ENCODE peak calls at places on chromosomes 3 and 15, in nine cellular contexts. P is skeletal muscle cell, C is BE2C, V is fibroblast of the aortic adventitia, M is neural progenitor cell, O is fibroblast of pulmonary artery, E is adrenal gland, W is AG10803, G is right atrium auricular region. D is an unnamed sample.

GRCh38 chr3:4355401-4356224 is 52.4 kb downstream of the SETMAR start:
- DNase-seq in P (no peak), E (peak), V (no peak), M (peak), C (peak), G (no peak), W (no peak), O (no peak), D (peak)

GRCh38 chr3:196208942-196209695 is 2.1 kb downstream of the ZDHHC19 start:
- DNase-seq in O (no peak), G (no peak), W (no peak), V (no peak), E (no peak), P (no peak), C (no peak), M (no peak), D (no peak)

GRCh38 chr3:3027976-3028567 is 82.1 kb downstream of the IL5RA start:
- DNase-seq in M (no peak), P (no peak), C (no peak), W (no peak), V (no peak), O (no peak), E (no peak), G (no peak), D (peak)

GRCh38 chr3:102810937-102811336 is 376.1 kb downstream of the ZPLD1 start:
- DNase-seq in O (no peak), C (no peak), G (no peak), W (no peak), P (no peak), M (no peak), V (no peak), E (no peak), D (no peak)

GRCh38 chr3:195102609-195103467 is 168.1 kb downstream of the XXYLT1 start:
- DNase-seq in C (no peak), M (no peak), V (peak), P (peak), E (peak), O (peak), W (peak), G (no peak), D (no peak)

GRCh38 chr15:39583586-39584265 is 2.8 kb downstream of the THBS1 start:
- DNase-seq in P (no peak), G (no peak), M (peak), W (peak), V (peak), O (peak), E (no peak), C (peak), D (peak)

GRCh38 chr15:95417761-95418160 is 912.7 kb upstream of the NR2F2 start:
- DNase-seq in O (no peak), P (no peak), G (no peak), M (no peak), E (no peak), V (peak), C (no peak), W (no peak), D (no peak)

GRCh38 chr3:161371441-161372320 is at the start of gene SPTSSB:
- DNase-seq in P (no peak), M (peak), W (peak), V (no peak), O (no peak), E (no peak), G (no peak), C (peak), D (no peak)

GRCh38 chr3:1195922-1196321 is 103.1 kb downstream of the CNTN6 start:
- DNase-seq in O (peak), M (no peak), G (no peak), C (no peak), W (peak), V (peak), P (peak), E (peak), D (no peak)

GRCh38 chr3:112000971-112001370 is 2.2 kb downstream of the TAGLN3 start:
- DNase-seq in O (no peak), C (no peak), E (no peak), V (no peak), M (no peak), G (no peak), W (no peak), P (no peak), D (no peak)

GRCh38 chr15:64162869-64163661 is at the start of gene PPIB:
- DNase-seq in P (peak), E (peak), O (peak), M (peak), V (peak), W (peak), G (peak), C (peak), D (peak)

GRCh38 chr3:2992534-2992933 is 117.6 kb downstream of the IL5RA start:
- DNase-seq in E (no peak), V (no peak), M (no peak), P (no peak), G (no peak), C (no peak), W (no peak), O (no peak), D (no peak)

GRCh38 chr3:150497956-150498355 is 48.3 kb downstream of the SERP1 start:
- DNase-seq in E (peak), G (no peak), V (peak), W (peak), M (no peak), O (peak), C (no peak), P (peak), D (no peak)

GRCh38 chr3:63920001-63920400 is 7.8 kb upstream of the SCAANT1 start:
- DNase-seq in M (no peak), C (no peak), E (no peak), P (no peak), W (no peak), G (no peak), V (no peak), O (no peak), D (no peak)

GRCh38 chr3:152183473-152183872 is 85.3 kb upstream of the MBNL1 start:
- DNase-seq in G (no peak), W (no peak), P (no peak), V (peak), M (peak), C (peak), O (peak), E (peak), D (peak)

GRCh38 chr3:156594229-156594683 is 39.3 kb upstream of the SSR3 start:
- DNase-seq in O (no peak), M (no peak), W (no peak), C (no peak), P (no peak), V (peak), G (no peak), E (no peak), D (no peak)

GRCh38 chr3:58492385-58492970 is 582 bp downstream of the KCTD6 start:
- DNase-seq in P (no peak), G (no peak), M (no peak), C (no peak), E (no peak), W (peak), V (no peak), O (no peak), D (no peak)

GRCh38 chr3:49161808-49162530 is 4.2 kb downstream of the CCDC71 start:
- DNase-seq in O (no peak), C (no peak), V (no peak), P (no peak), W (no peak), E (no peak), M (no peak), G (no peak), D (peak)

GRCh38 chr3:196388946-196389345 is 43.3 kb downstream of the UBXN7 start:
- DNase-seq in M (no peak), C (no peak), V (peak), P (peak), G (no peak), O (peak), E (no peak), W (no peak), D (no peak)

GRCh38 chr15:48143856-48144255 is 23.1 kb downstream of the SLC24A5 start:
- DNase-seq in P (no peak), E (no peak), C (no peak), V (peak), O (no peak), G (no peak), W (peak), M (no peak), D (no peak)

GRCh38 chr3:50154840-50155490 is at the start of gene SEMA3F:
- DNase-seq in O (peak), P (no peak), M (peak), G (no peak), C (peak), E (peak), V (peak), W (peak), D (peak)

GRCh38 chr3:79314962-79315361 is 452.8 kb downstream of the ROBO1 start:
- DNase-seq in M (no peak), O (no peak), C (no peak), W (no peak), G (no peak), E (no peak), V (no peak), P (no peak), D (no peak)

GRCh38 chr3:163450684-163451083 is 1627.6 kb downstream of the SI start:
- DNase-seq in M (no peak), C (no peak), G (no peak), E (no peak), O (no peak), P (no peak), W (no peak), V (no peak), D (no peak)

GRCh38 chr3:72663429-72663828 is 184.8 kb downstream of the SHQ1 start:
- DNase-seq in M (no peak), C (no peak), O (no peak), E (no peak), P (peak), V (peak), W (peak), G (no peak), D (no peak)

GRCh38 chr3:57893668-57894067 is 114.6 kb upstream of the FLNB start:
- DNase-seq in E (no peak), M (no peak), G (no peak), C (no peak), V (no peak), P (no peak), O (no peak), W (no peak), D (no peak)

GRCh38 chr3:48226959-48227358 is 3.7 kb downstream of the CAMP start:
- DNase-seq in E (no peak), V (no peak), W (no peak), C (no peak), M (no peak), G (no peak), P (no peak), O (no peak), D (peak)

GRCh38 chr15:41501961-41502786 is 8.5 kb downstream of the ITPKA start:
- DNase-seq in P (no peak), M (peak), C (no peak), E (no peak), G (no peak), O (no peak), W (no peak), V (no peak), D (no peak)

GRCh38 chr15:44729394-44729913 is 6.9 kb upstream of the TRIM69 start:
- DNase-seq in P (no peak), O (peak), G (no peak), V (peak), W (no peak), E (no peak), M (peak), C (peak), D (no peak)

GRCh38 chr15:67782592-67782991 is 42.7 kb upstream of the SKOR1 start:
- DNase-seq in M (peak), P (no peak), W (no peak), O (no peak), E (no peak), V (no peak), C (no peak), G (no peak), D (no peak)

GRCh38 chr3:49004352-49005297 is 2.6 kb upstream of the WDR6 start:
- DNase-seq in M (no peak), O (no peak), V (no peak), W (no peak), C (no peak), G (no peak), E (no peak), P (no peak), D (no peak)

GRCh38 chr3:129052675-129053074 is 7.9 kb upstream of the GP9 start:
- DNase-seq in P (no peak), O (peak), M (no peak), C (no peak), E (peak), W (no peak), V (no peak), G (peak), D (no peak)

GRCh38 chr3:197468866-197469382 is 86.8 kb downstream of the BDH1 start:
- DNase-seq in P (no peak), V (peak), C (no peak), W (peak), G (no peak), M (no peak), E (peak), O (peak), D (no peak)

GRCh38 chr15:93974804-93975481 is 256.4 kb upstream of the MCTP2 start:
- DNase-seq in W (peak), E (no peak), P (peak), G (no peak), M (peak), C (peak), V (peak), O (peak), D (no peak)

GRCh38 chr3:57974796-57975388 is 33.3 kb upstream of the FLNB start:
- DNase-seq in M (no peak), E (peak), G (no peak), P (peak), C (peak), V (peak), O (peak), W (peak), D (no peak)

GRCh38 chr3:149489060-149489690 is 14.7 kb downstream of the TM4SF4 start:
- DNase-seq in O (peak), C (peak), G (no peak), E (no peak), M (peak), V (no peak), P (no peak), W (peak), D (peak)

GRCh38 chr3:31421280-31422048 is 111.3 kb upstream of the STT3B start:
- DNase-seq in E (no peak), C (no peak), W (no peak), P (no peak), M (no peak), O (no peak), G (no peak), V (no peak), D (no peak)

DNA sequence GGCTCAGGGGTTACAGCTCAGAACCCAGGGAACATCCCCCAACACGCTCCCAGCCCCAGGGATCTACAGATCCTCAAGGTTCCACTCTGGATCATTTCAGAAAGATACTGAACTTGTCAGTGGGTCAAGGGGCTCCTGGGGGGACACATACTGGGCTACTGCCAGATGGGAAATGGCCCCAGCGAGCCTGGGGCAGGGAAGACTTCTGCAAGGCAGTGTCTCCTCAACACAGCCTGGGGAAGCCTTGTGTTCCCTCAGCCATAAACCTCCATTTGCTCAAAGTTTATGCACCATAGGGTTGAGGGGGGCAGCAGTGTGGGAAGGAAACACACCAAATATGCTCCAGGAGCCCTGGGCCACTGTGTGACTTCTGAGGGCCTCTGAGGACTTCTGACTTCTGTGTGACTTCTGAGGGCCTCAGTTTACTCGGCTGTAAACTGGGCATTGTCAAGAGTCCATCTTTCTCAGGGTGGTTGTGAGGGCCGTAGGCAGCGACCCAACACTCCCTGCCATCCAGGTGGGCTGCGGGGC is 58.4 kb downstream of the IQSEC1 start:
- DNase-seq in M (no peak), O (no peak), G (no peak), W (no peak), E (no peak), V (no peak), C (no peak), P (no peak), D (peak)
- H3K4me3 ChIP-seq in M (no peak), O (no peak), G (peak), W (no peak), E (peak), V (no peak), C (no peak), P (no peak), D (peak)

DNA sequence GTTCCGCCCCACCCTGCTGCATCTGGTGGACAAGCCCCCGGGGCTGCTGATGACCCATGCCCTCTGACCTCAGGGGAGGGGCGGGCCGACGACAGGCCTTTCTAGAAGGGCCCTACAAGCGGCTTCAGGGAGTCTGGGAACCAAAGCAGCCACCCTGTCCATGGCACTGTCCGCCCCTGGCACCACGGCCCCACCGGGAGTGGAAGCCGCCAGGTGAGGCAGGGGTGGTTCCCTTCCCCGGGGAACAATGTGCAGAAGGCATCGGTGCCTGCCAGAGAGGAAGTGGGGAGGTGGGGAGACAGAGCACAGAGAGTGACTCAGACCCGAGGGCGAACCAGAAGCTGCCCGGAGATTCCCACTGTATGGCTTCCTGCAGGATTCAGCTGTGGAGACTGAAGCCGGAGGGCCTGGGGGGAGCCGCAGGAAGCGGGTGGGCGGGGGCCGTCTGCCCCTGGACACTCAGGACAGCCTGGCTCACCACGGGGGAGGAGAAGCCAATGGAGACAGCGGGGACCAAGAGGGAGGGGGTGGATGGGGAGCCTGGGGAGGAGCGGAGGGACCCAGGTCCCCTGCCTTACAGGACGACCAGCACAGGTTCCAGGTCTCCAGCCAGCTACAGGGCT is 134.0 kb downstream of the TPRA1 start:
- DNase-seq in P (peak), O (peak), M (no peak), W (peak), V (peak), C (peak), G (no peak), E (no peak), D (no peak)
- H3K4me3 ChIP-seq in P (peak), O (peak), M (peak), W (peak), V (no peak), C (peak), G (peak), E (no peak), D (no peak)

GRCh38 chr3:12425850-12426579 is 58.3 kb upstream of the TSEN2 start:
- DNase-seq in O (no peak), C (no peak), M (peak), G (no peak), E (no peak), V (no peak), W (no peak), P (no peak), D (peak)

GRCh38 chr3:12423918-12424634 is 60.2 kb upstream of the TSEN2 start:
- DNase-seq in O (peak), V (peak), W (no peak), P (peak), C (peak), E (peak), G (no peak), M (no peak), D (no peak)

GRCh38 chr3:12427551-12427950 is 56.7 kb upstream of the TSEN2 start:
- DNase-seq in P (no peak), O (no peak), C (no peak), M (no peak), W (no peak), E (no peak), G (no peak), V (no peak), D (no peak)

GRCh38 chr3:12423131-12423530 is 61.1 kb upstream of the TSEN2 start:
- DNase-seq in G (no peak), C (no peak), V (no peak), E (no peak), W (no peak), M (no peak), P (no peak), O (no peak), D (no peak)

DNA sequence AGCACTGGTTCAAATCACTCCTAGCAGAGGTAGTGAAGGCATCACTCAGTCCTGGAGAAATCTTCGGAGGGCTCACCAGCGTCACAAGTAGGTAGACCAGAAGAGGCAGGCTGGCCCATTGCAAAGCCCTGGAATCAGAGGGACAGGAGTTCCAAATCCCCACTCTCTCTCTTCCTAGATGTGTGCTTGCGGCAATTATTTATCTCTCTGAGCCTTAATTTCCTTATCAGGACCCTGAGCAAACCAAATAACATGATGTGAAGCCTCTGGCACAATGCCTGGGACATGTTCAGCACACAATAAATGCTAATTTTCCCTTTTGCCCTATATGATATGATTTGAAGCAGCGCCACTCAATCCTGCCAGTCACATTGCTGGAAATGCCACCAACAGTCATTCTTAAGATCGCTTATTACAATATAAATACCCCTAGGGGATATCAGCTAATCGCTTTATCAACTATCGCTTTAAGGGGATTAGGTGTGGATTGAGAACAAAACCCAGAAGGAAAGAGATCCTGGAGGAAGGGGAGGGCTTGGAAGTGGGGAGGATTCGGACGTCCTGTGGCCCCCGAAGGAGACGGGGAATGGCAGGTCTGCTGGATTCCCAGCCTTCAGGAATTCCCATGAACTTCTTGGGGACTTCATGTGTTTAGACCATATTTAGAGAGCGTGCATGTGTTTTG is 59.5 kb upstream of the TSEN2 start:
- DNase-seq in E (no peak), C (peak), P (no peak), V (no peak), W (no peak), O (no peak), M (no peak), G (no peak), D (no peak)
- H3K4me3 ChIP-seq in E (no peak), C (peak), P (no peak), V (no peak), W (no peak), O (no peak), M (no peak), G (no peak), D (no peak)

DNA sequence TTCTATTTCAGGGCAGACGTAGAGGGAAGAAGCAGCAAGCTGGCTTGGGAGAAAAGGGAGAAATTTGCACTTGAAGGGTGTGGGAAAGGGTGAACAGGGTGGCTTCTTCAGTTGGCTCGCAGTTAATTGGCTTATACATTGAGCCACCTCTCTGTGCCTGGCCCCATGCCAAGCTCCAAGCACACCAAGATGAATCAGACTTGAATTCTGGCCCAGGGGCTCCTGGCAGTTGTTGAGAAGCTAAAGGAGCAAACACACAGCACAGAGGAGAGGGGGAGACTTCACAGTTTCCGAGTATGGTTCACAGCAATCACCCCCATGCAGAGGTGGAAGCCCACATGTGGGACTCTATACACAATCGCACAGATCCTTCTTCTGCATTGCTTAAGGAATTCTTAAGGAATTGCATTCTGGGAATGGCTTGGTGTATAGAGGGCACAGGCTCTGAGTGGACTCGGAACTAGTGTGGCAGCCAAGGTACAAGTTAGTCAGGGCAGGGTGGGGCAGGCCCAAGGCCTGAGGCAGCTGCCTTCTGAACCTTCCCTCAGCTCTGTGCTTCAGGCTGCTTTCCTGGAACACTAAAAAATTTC is 1.5 kb downstream of the ARL6IP5 start:
- DNase-seq in O (peak), V (peak), M (peak), G (peak), P (peak), W (peak), E (peak), C (peak), D (peak)
- H3K4me3 ChIP-seq in O (peak), V (peak), M (peak), G (peak), P (peak), W (peak), E (peak), C (peak), D (peak)